ENCODE peak calls at places on chromosomes 1 and 21, in five cellular contexts. L, I, M, G and W are unnamed samples.

GRCh38 chr1:151846686-151847227 is 6.8 kb downstream of the THEM5 start:
- DNase-seq in L (no peak), I (no peak), M (peak; percentile 10), G (no peak), W (no peak)

GRCh38 chr1:212958175-212958574 is 7.8 kb downstream of the VASH2 start:
- DNase-seq in L (no peak), I (no peak), M (no peak), G (no peak), W (no peak)

GRCh38 chr1:107842241-107842640 is 122.7 kb downstream of the VAV3 start:
- DNase-seq in L (no peak), I (no peak), M (no peak), G (no peak), W (no peak)

GRCh38 chr1:19067187-19067911 is 110.9 kb upstream of the IFFO2 start:
- DNase-seq in L (no peak), I (no peak), M (no peak), G (no peak), W (no peak)

GRCh38 chr1:244383278-244383884 is 68.3 kb downstream of the ADSS2 start:
- DNase-seq in L (no peak), I (no peak), M (no peak), G (no peak), W (no peak)

GRCh38 chr1:81004011-81004410 is 796.7 kb upstream of the ADGRL2 start:
- DNase-seq in L (no peak), I (no peak), M (no peak), G (no peak), W (no peak)

GRCh38 chr1:198123146-198123545 is 33.7 kb upstream of the NEK7 start:
- DNase-seq in L (no peak), I (no peak), M (no peak), G (no peak), W (no peak)

GRCh38 chr1:205248793-205249601 is 21.3 kb downstream of the TMCC2 start:
- DNase-seq in L (no peak), I (peak; percentile 90), M (peak; percentile 79), G (no peak), W (no peak)

GRCh38 chr21:41681336-41681801 is 85.5 kb downstream of the RIPK4 start:
- DNase-seq in L (no peak), I (no peak), M (no peak), G (no peak), W (no peak)

GRCh38 chr1:6426972-6427350 is 2.4 kb downstream of the ESPN start:
- DNase-seq in L (no peak), I (no peak), M (no peak), G (no peak), W (no peak)

GRCh38 chr1:19438552-19439196 is 46.7 kb downstream of the CAPZB start:
- DNase-seq in L (no peak), I (no peak), M (no peak), G (no peak), W (no peak)

GRCh38 chr1:162756523-162756922 is 34.0 kb upstream of the HSD17B7 start:
- DNase-seq in L (no peak), I (no peak), M (no peak), G (no peak), W (no peak)

GRCh38 chr1:21903638-21904474 is 33.3 kb downstream of the HSPG2 start:
- DNase-seq in L (no peak), I (no peak), M (peak; percentile 38), G (no peak), W (no peak)

GRCh38 chr1:173478099-173478555 is 992 bp downstream of the PRDX6 start:
- DNase-seq in L (no peak), I (peak; percentile 71), M (peak; percentile 77), G (no peak), W (no peak)

GRCh38 chr1:194647118-194647517 is 1460.7 kb upstream of the B3GALT2 start:
- DNase-seq in L (no peak), I (no peak), M (no peak), G (no peak), W (no peak)

GRCh38 chr1:16015960-16016901 is 1.6 kb downstream of the HSPB7 start:
- DNase-seq in L (no peak), I (peak; percentile 75), M (peak; percentile 74), G (no peak), W (no peak)

GRCh38 chr1:226064816-226065248 is 2.3 kb downstream of the H3-3A start:
- DNase-seq in L (no peak), I (peak; percentile 55), M (peak; percentile 43), G (peak; percentile 62), W (peak; percentile 59)

GRCh38 chr1:54839824-54840223 is 38.7 kb upstream of the TTC22 start:
- DNase-seq in L (no peak), I (no peak), M (no peak), G (no peak), W (no peak)

GRCh38 chr21:46154155-46154954 is 1.0 kb downstream of the FTCD start:
- DNase-seq in L (no peak), I (peak; percentile 15), M (peak; percentile 17), G (no peak), W (no peak)

GRCh38 chr1:28056129-28056925 is 32.1 kb downstream of the EYA3 start:
- DNase-seq in L (no peak), I (no peak), M (no peak), G (peak; percentile 35), W (peak; percentile 40)

GRCh38 chr1:15275921-15276683 is 29.1 kb downstream of the FHAD1 start:
- DNase-seq in L (no peak), I (no peak), M (no peak), G (no peak), W (no peak)

GRCh38 chr21:24590261-24590660 is 1017.0 kb downstream of the MRPL39 start:
- DNase-seq in L (no peak), I (no peak), M (no peak), G (no peak), W (no peak)

GRCh38 chr1:9721606-9722377 is 70.3 kb downstream of the PIK3CD start:
- DNase-seq in L (no peak), I (no peak), M (no peak), G (peak; percentile 73), W (peak; percentile 72)

GRCh38 chr1:230545181-230545580 is 97.1 kb upstream of the COG2 start:
- DNase-seq in L (no peak), I (no peak), M (no peak), G (no peak), W (no peak)

GRCh38 chr1:25195835-25196234 is 36.5 kb downstream of the SYF2 start:
- DNase-seq in L (no peak), I (no peak), M (no peak), G (no peak), W (no peak)

GRCh38 chr1:154794608-154795007 is 75.5 kb downstream of the KCNN3 start:
- DNase-seq in L (no peak), I (no peak), M (no peak), G (no peak), W (no peak)

GRCh38 chr1:152961201-152961891 is 9.1 kb upstream of the SPRR4 start:
- DNase-seq in L (no peak), I (no peak), M (no peak), G (no peak), W (no peak)

GRCh38 chr1:40717960-40718359 is 26.5 kb downstream of the NFYC start:
- DNase-seq in L (no peak), I (no peak), M (no peak), G (no peak), W (no peak)

GRCh38 chr1:45551684-45552083 is 1.1 kb downstream of the AKR1A1 start:
- DNase-seq in L (no peak), I (no peak), M (no peak), G (no peak), W (no peak)
- H3K4me3 ChIP-seq in L (peak overlapping the region; percentile 90), I (peak overlapping the region; percentile 81), M (peak overlapping the region; percentile 64), G (peak overlapping the region; percentile 87), W (peak overlapping the region; percentile 91)

DNA sequence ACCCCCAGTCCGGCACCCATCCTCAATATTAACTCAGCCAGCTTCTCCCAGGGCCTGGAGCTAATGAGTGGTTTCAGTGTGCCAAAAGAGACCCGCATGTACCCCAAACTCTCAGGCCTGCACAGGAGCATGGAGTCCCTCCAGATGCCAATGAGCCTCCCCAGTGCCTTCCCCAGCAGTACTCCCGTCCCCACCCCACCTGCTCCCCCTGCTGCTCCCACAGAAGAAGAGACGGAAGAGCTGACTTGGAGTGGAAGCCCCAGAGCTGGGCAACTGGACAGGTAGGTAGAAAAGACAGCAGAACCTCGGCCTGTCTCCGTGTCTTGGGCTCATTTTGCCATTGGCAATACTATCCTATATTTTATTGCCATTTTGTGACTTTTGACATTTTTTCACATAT is 45.4 kb upstream of the IPO9 start:
- DNase-seq in L (no peak), I (no peak), M (no peak), G (no peak), W (no peak)
- H3K36me3 ChIP-seq in L (no peaks in the 10 kb centered on the region), I (no peaks in the 10 kb centered on the region), M (peaks cover 34% of the 10 kb centered on the region), G (no peaks in the 10 kb centered on the region), W (no peaks in the 10 kb centered on the region)

GRCh38 chr1:8410791-8411190 is 92.9 kb downstream of the SLC45A1 start:
- DNase-seq in L (no peak), I (no peak), M (no peak), G (no peak), W (no peak)

GRCh38 chr1:8409666-8410065 is 91.8 kb downstream of the SLC45A1 start:
- DNase-seq in L (no peak), I (no peak), M (no peak), G (no peak), W (no peak)

GRCh38 chr1:8412183-8412831 is 94.4 kb downstream of the SLC45A1 start:
- DNase-seq in L (peak; percentile 85), I (peak; percentile 82), M (peak; percentile 60), G (no peak), W (no peak)

GRCh38 chr1:8409107-8409506 is 91.2 kb downstream of the SLC45A1 start:
- DNase-seq in L (no peak), I (no peak), M (no peak), G (peak; percentile 37), W (no peak)

GRCh38 chr1:8411803-8412182 is 93.9 kb downstream of the SLC45A1 start:
- DNase-seq in L (no peak), I (no peak), M (no peak), G (no peak), W (no peak)
- H3K27ac ChIP-seq in L (peak overlapping the region; percentile 99), I (peak overlapping the region; percentile 81), M (peak overlapping the region; percentile 99), G (no peak overlapping the region), W (no peak overlapping the region)

GRCh38 chr1:98056781-98057180 is 135.9 kb upstream of the DPYD start:
- DNase-seq in L (no peak), I (no peak), M (no peak), G (no peak), W (no peak)

GRCh38 chr1:98053471-98054366 is 132.9 kb upstream of the DPYD start:
- DNase-seq in L (no peak), I (no peak), M (peak; percentile 48), G (peak; percentile 53), W (peak; percentile 50)

GRCh38 chr1:98054367-98054701 is 133.5 kb upstream of the DPYD start:
- DNase-seq in L (no peak), I (no peak), M (no peak), G (no peak), W (no peak)

GRCh38 chr1:98055457-98055856 is 134.6 kb upstream of the DPYD start:
- DNase-seq in L (no peak), I (no peak), M (no peak), G (no peak), W (no peak)

GRCh38 chr1:98054786-98055185 is 134.0 kb upstream of the DPYD start:
- DNase-seq in L (no peak), I (no peak), M (no peak), G (no peak), W (no peak)
- H3K4me3 ChIP-seq in L (peak overlapping the region; percentile 41), I (no peak overlapping the region), M (no peak overlapping the region), G (no peak overlapping the region), W (no peak overlapping the region)

GRCh38 chr21:42705746-42706374 is 52.4 kb downstream of the PDE9A start:
- DNase-seq in L (no peak), I (no peak), M (no peak), G (no peak), W (no peak)
- H3K36me3 ChIP-seq in L (no peaks in the 10 kb centered on the region), I (no peaks in the 10 kb centered on the region), M (no peaks in the 10 kb centered on the region), G (no peaks in the 10 kb centered on the region), W (no peaks in the 10 kb centered on the region)